ENCODE peak calls at places on chromosomes 7 and 10, in ten cellular contexts. V is stomach, T is K562, H is A549, Y is tibial nerve, C is ovary, J is sigmoid colon, S is esophagus muscularis mucosa, B is transverse colon, U is upper lobe of left lung. G is an unnamed sample. For H3K4me1, the result is how much of the 10 kb centered on the place peaks cover.

GRCh38 chr10:131767716-131768115 is 133.1 kb upstream of the PPP2R2D start:
- DNase-seq in B (no peak), S (no peak), C (no peak), T (no peak), Y (no peak), U (no peak), H (no peak), J (no peak), V (no peak), G (no peak)

GRCh38 chr7:12570529-12571461 is at the start of gene SCIN:
- DNase-seq in Y (peak), J (peak), B (peak), H (peak), V (peak), C (no peak), T (no peak), U (peak), S (no peak), G (no peak)

GRCh38 chr7:37027557-37028341 is 303.5 kb upstream of the AOAH start:
- DNase-seq in U (no peak), S (no peak), C (no peak), T (no peak), H (no peak), J (no peak), V (no peak), Y (no peak), B (no peak), G (no peak)

GRCh38 chr10:17710181-17710580 is 41.8 kb upstream of the TMEM236 start:
- DNase-seq in V (no peak), Y (no peak), H (no peak), J (no peak), S (no peak), U (peak), B (no peak), C (no peak), T (no peak), G (no peak)

GRCh38 chr7:47143344-47143743 is 438.6 kb downstream of the TNS3 start:
- DNase-seq in C (no peak), S (no peak), V (no peak), U (no peak), H (no peak), Y (no peak), J (no peak), T (no peak), B (no peak), G (no peak)

GRCh38 chr10:84166620-84167288 is 6.8 kb upstream of the GPR15LG start:
- DNase-seq in B (no peak), T (no peak), V (no peak), Y (no peak), C (no peak), S (no peak), J (no peak), U (no peak), H (no peak), G (no peak)

GRCh38 chr10:90480466-90480865 is 377.4 kb downstream of the HTR7 start:
- DNase-seq in Y (no peak), C (no peak), J (no peak), U (no peak), V (no peak), T (no peak), S (no peak), B (no peak), H (no peak), G (no peak)

GRCh38 chr10:92593553-92594046 is 670 bp downstream of the KIF11 start:
- DNase-seq in H (no peak), B (no peak), T (no peak), U (no peak), C (no peak), S (no peak), J (no peak), Y (no peak), V (no peak), G (no peak)

GRCh38 chr10:67812007-67812406 is 26.0 kb downstream of the DNAJC12 start:
- DNase-seq in U (no peak), J (no peak), S (no peak), H (no peak), B (peak), Y (no peak), V (no peak), C (no peak), T (no peak), G (no peak)

GRCh38 chr10:72334196-72334831 is 20.4 kb downstream of the DNAJB12 start:
- DNase-seq in S (no peak), V (no peak), B (no peak), H (no peak), J (no peak), T (peak), U (no peak), Y (no peak), C (peak), G (no peak)

GRCh38 chr7:31251441-31251840 is 89.1 kb downstream of the NEUROD6 start:
- DNase-seq in U (no peak), S (no peak), B (no peak), Y (no peak), H (no peak), J (no peak), T (no peak), V (no peak), C (no peak), G (no peak)

GRCh38 chr10:112230325-112230988 is 46.9 kb upstream of the GPAM start:
- DNase-seq in B (no peak), J (no peak), C (no peak), V (no peak), S (no peak), T (no peak), U (no peak), Y (no peak), H (no peak), G (no peak)

DNA sequence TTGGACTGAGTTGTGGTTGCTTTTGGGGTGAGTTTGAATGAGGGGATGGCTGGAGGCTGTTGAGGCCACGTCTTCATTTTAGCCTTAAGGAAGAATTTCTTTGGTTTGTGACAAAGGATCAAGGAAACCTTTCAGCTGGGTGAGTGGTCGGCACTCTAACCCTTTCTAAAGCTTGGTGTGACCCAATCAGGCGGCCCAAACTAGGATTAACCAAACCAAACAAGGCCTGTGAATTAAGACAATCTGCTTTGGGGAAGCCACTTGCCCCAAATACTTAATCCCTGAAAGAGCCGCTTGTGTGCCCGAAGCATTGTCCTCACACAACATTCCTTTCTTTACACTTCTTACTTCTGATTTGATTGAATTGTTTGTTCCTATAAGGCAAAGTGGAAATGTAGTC is 272.5 kb upstream of the BMPER start:
- DNase-seq in B (no peak), C (no peak), V (no peak), J (no peak), T (no peak), Y (no peak), U (no peak), S (no peak), H (no peak), G (no peak)
- H3K4me1 ChIP-seq in B (under half), C (under half), V (under half), J (under half), T (under half), Y (under half), U (under half), S (under half), H (under half), G (under half)

GRCh38 chr10:79243211-79244067 is 103.8 kb upstream of the PPIF start:
- DNase-seq in J (peak), C (no peak), H (no peak), Y (no peak), V (peak), T (no peak), U (no peak), S (no peak), B (peak), G (no peak)

GRCh38 chr10:79241629-79241989 is 105.7 kb upstream of the PPIF start:
- DNase-seq in Y (no peak), J (no peak), U (no peak), T (no peak), H (no peak), C (no peak), V (no peak), S (no peak), B (no peak), G (no peak)

GRCh38 chr10:79244068-79244442 is 103.2 kb upstream of the PPIF start:
- DNase-seq in Y (no peak), T (no peak), J (no peak), U (no peak), S (no peak), V (no peak), C (no peak), B (no peak), H (no peak), G (no peak)

GRCh38 chr10:79242620-79243152 is 104.6 kb upstream of the PPIF start:
- DNase-seq in H (no peak), U (peak), J (peak), B (peak), V (peak), S (no peak), Y (no peak), T (no peak), C (peak), G (no peak)

DNA sequence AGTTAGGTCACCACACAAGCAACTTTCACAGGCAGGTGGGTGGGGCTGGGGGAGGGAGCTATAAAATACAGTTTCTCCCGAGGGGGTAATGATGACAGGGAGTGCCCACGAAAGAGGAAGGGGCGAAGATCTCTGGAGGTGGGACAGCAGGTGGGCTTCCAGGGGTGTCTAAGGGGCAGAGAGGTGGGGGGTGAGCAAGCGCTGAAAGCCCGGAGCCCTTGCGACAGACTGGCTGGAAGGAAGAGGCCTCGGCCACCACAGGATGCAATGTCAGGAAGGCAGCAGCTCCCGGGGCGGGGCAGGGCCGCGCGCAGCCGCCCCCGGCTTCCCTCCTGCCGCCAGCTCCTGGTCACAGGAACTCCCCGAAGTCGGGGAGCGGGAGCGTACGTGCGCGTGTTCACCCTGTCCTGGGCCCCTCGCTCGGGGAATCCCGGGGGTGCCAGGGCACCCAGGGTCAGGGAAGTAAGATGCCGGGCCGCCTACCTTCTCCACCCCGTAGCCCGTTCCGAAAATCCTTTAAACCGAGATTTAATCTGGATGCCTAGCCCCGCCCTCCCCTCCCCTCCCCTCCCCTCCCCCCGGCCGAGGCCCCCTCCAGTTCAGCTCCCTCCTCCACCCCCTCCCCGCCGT is 105.2 kb upstream of the PPIF start:
- DNase-seq in V (peak), Y (no peak), B (peak), C (peak), J (peak), T (no peak), U (peak), S (no peak), H (no peak), G (peak)
- TF ChIP-seq POLR2A in V (no peak), Y (peak), B (no peak), C (no peak), J (no peak), T (no peak), U (no peak), S (peak), H (no peak), G (no peak)

GRCh38 chr10:44589181-44589884 is 204.4 kb upstream of the CXCL12 start:
- DNase-seq in V (no peak), T (no peak), B (no peak), Y (no peak), S (no peak), H (no peak), J (no peak), C (no peak), U (no peak), G (no peak)
- TF ChIP-seq EP300 in V (no peak), T (no peak), B (no peak), Y (no peak), S (no peak), H (no peak), J (no peak), C (no peak), U (no peak), G (no peak)

DNA sequence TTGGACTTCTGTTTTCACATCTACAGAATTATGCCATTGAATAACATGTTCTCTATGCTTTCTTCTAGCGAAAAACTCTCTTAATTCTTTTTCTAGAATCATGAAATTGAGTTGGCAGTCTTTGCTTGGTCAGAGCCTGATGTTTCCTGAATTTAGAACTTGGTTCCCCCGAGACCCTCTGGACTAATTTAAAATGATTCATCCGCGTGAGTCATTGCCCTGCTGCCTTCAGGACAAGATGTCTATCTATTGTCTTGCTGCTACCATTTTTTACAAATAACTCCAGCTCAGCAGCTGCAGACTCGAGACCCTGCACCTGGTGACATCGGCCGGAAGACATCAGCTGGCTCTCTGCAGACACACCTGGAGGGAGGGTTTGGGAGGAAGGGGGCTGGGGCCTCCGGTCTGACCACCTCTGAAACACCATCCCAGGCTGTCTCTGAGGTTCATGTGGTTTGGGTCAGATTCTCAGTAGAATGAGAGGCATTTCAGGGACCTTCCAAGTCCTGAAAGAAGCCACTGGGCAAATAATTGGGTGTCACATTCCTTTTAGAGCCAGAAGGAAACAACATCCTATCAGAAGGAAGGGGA is 20.9 kb upstream of the KLF6 start:
- DNase-seq in U (peak), H (peak), Y (peak), C (no peak), J (peak), V (no peak), T (peak), B (peak), S (peak), G (no peak)
- H3K4me1 ChIP-seq in U (half or more), H (half or more), Y (half or more), C (under half), J (under half), V (half or more), T (half or more), B (half or more), S (half or more), G (half or more)